ENCODE peak calls at places on chromosomes 4 and X, in four cellular contexts. J, Y, M and W are unnamed samples. For H3K27me3, the result is how much of the 10 kb centered on the place peaks cover.

GRCh38 chr4:8688908-8689445 is 96.4 kb downstream of the CPZ start:
- DNase-seq in J (peak), Y (no peak), M (no peak), W (no peak)

GRCh38 chr4:2290974-2291704 is 29.2 kb upstream of the MXD4 start:
- DNase-seq in J (peak), Y (no peak), M (peak), W (no peak)

GRCh38 chrX:29065477-29065876 is 478.2 kb downstream of the IL1RAPL1 start:
- DNase-seq in J (no peak), Y (no peak), M (no peak), W (no peak)

GRCh38 chrX:131763674-131764073 is 219.8 kb downstream of the OR13H1 start:
- DNase-seq in J (no peak), Y (peak), M (no peak), W (peak)

GRCh38 chrX:130531066-130531465 is 129.3 kb downstream of the RBMX2 start:
- DNase-seq in J (no peak), Y (no peak), M (no peak), W (no peak)

GRCh38 chr4:146520894-146521542 is 722 bp downstream of the SLC10A7 start:
- DNase-seq in J (no peak), Y (peak), M (peak), W (no peak)

GRCh38 chr4:184030764-184031163 is 125.7 kb downstream of the STOX2 start:
- DNase-seq in J (no peak), Y (no peak), M (no peak), W (no peak)

GRCh38 chr4:73576366-73576765 is 43.9 kb downstream of the RASSF6 start:
- DNase-seq in J (no peak), Y (peak), M (no peak), W (no peak)

GRCh38 chr4:74932010-74932409 is 906 bp upstream of the PARM1 start:
- DNase-seq in J (no peak), Y (no peak), M (no peak), W (no peak)

GRCh38 chrX:69018416-69019072 is 146.7 kb downstream of the PJA1 start:
- DNase-seq in J (no peak), Y (no peak), M (no peak), W (peak)
- H3K27me3 ChIP-seq in J (under half), Y (under half), M (under half), W (under half)

DNA sequence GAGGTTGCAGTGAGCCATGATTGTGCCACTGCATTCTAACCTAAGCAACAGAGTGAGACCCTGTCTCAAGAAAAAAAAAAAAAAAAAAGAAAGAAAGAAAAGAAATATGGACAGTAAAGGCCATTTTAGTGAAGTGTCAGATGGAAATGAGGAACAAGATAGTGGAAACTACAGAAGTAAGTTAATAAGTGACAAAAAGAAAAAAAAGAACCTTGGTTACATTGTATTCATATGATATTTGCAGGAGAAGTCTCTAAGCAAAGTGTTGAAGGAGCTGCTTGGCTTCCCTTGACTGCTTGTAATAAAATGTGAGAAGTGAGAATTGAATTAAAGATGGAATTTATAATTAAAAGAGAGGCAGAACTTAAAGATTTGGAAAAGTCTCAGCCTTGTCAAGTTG is 73.2 kb downstream of the HOPX start:
- DNase-seq in J (no peak), Y (no peak), M (no peak), W (no peak)
- H3K27me3 ChIP-seq in J (under half), Y (under half), M (under half), W (under half)

GRCh38 chrX:133085785-133086184 is 11.1 kb downstream of the USP26 start:
- DNase-seq in J (no peak), Y (peak), M (no peak), W (no peak)

GRCh38 chrX:133083899-133084298 is 13.0 kb downstream of the USP26 start:
- DNase-seq in J (no peak), Y (no peak), M (no peak), W (no peak)

GRCh38 chrX:133081990-133082389 is 14.9 kb downstream of the USP26 start:
- DNase-seq in J (no peak), Y (no peak), M (no peak), W (no peak)
- H3K27me3 ChIP-seq in J (under half), Y (under half), M (under half), W (under half)

GRCh38 chr4:4750187-4750586 is 109.3 kb upstream of the MSX1 start:
- DNase-seq in J (no peak), Y (no peak), M (no peak), W (no peak)

GRCh38 chr4:4753643-4754042 is 105.8 kb upstream of the MSX1 start:
- DNase-seq in J (no peak), Y (no peak), M (no peak), W (no peak)

GRCh38 chr4:4752576-4753401 is 106.7 kb upstream of the MSX1 start:
- DNase-seq in J (no peak), Y (no peak), M (no peak), W (no peak)

GRCh38 chr4:4754641-4755040 is 104.8 kb upstream of the MSX1 start:
- DNase-seq in J (no peak), Y (no peak), M (no peak), W (no peak)

DNA sequence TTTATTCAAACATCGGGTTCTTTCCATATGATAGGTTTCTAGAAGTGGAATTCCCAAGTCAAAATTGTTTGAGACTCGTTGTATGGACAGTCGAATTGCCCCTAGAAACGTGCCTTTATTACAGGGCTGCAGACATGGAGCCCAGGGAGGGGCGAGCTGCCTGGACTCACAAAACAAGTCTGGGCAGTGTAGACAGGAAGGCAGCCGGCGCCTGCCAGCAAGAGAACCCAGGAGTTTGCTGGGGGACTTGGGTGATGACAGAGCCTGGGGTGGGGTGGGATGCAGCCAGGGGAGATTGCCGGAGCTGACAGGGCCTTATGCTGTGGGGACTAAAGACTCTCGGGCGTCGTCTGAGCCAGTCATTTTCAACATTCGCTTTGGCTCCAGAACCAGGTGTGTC is 107.4 kb upstream of the MSX1 start:
- DNase-seq in J (no peak), Y (no peak), M (no peak), W (no peak)
- H3K27me3 ChIP-seq in J (under half), Y (under half), M (under half), W (under half)

GRCh38 chrX:134548257-134548732 is 88.3 kb downstream of the HPRT1 start:
- DNase-seq in J (no peak), Y (no peak), M (no peak), W (no peak)
- H3K27me3 ChIP-seq in J (under half), Y (under half), M (under half), W (under half)

DNA sequence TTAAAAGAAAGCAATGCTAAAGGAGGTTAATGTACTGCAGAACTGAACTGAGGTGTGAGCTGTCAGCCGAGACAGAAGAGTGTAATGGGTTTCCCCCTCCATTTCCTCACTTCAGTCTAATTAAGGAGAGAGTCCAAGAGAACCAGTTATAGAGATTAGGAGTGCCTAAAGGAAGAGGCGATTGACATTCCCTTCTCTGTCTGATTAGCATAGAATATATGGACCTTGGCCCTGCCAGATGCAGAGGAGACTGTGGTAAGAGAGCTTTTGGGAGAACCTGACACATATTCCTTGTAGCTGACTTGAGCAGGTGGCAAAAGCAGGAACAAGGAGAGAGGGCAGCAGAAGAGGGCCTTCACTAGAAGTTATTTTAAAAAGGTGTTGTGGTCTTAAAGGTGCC is 137.5 kb upstream of the INPP4B start:
- DNase-seq in J (no peak), Y (no peak), M (no peak), W (no peak)
- H3K27me3 ChIP-seq in J (under half), Y (under half), M (under half), W (under half)